ENCODE peak calls at places on chromosomes 13 and 19, in seven cellular contexts. T is tibial artery, Q is lung, B is left lung, U is AG04450, C is ovary, N is left ventricle myocardium inferior. S is an unnamed sample.

GRCh38 chr19:39542198-39542597 is 2.2 kb upstream of the EID2 start:
- DNase-seq in B (no peak), C (no peak), Q (no peak), N (no peak), T (no peak), U (no peak), S (no peak)

GRCh38 chr19:21568816-21569496 is 63.6 kb downstream of the ZNF429 start:
- DNase-seq in Q (peak), U (no peak), C (peak), N (peak), T (peak), B (peak), S (no peak)

GRCh38 chr13:43298799-43299198 is 275.4 kb downstream of the DNAJC15 start:
- DNase-seq in U (no peak), Q (no peak), C (no peak), N (no peak), T (no peak), B (no peak), S (no peak)

GRCh38 chr13:22062478-22063205 is 391.8 kb downstream of the FGF9 start:
- DNase-seq in Q (no peak), T (no peak), U (peak), C (no peak), N (no peak), B (no peak), S (no peak)

GRCh38 chr19:17654993-17655392 is 33.2 kb downstream of the UNC13A start:
- DNase-seq in B (peak), T (no peak), N (no peak), U (no peak), Q (no peak), C (no peak), S (no peak)

GRCh38 chr13:94121686-94122085 is 357.8 kb downstream of the DCT start:
- DNase-seq in N (no peak), C (no peak), U (peak), B (no peak), Q (no peak), T (no peak), S (no peak)

GRCh38 chr13:106036870-106037269 is 498.6 kb downstream of the EFNB2 start:
- DNase-seq in N (no peak), T (no peak), U (no peak), Q (no peak), C (no peak), B (no peak), S (no peak)

GRCh38 chr13:72561791-72562190 is 165.6 kb downstream of the MZT1 start:
- DNase-seq in C (no peak), T (no peak), B (no peak), Q (no peak), N (no peak), U (no peak), S (no peak)

GRCh38 chr13:112690242-112690943 is 555 bp downstream of the ATP11A start:
- DNase-seq in T (peak), U (no peak), B (peak), C (no peak), N (peak), Q (no peak), S (peak)

GRCh38 chr13:66886248-66886647 is 343.9 kb downstream of the PCDH9 start:
- DNase-seq in C (no peak), T (no peak), N (no peak), U (no peak), B (no peak), Q (no peak), S (no peak)

GRCh38 chr19:14577885-14578427 is 4.9 kb upstream of the CLEC17A start:
- DNase-seq in Q (no peak), T (no peak), U (no peak), B (peak), N (no peak), C (no peak), S (peak)

GRCh38 chr13:101545521-101545920 is 93.0 kb downstream of the ITGBL1 start:
- DNase-seq in Q (no peak), C (no peak), B (no peak), N (no peak), U (no peak), T (no peak), S (no peak)

GRCh38 chr19:8615813-8616596 is 5.5 kb upstream of the ADAMTS10 start:
- DNase-seq in B (peak), N (peak), Q (peak), U (no peak), T (peak), C (peak), S (peak)

GRCh38 chr19:6995054-6995453 is 26.2 kb downstream of the MBD3L2B start:
- DNase-seq in U (no peak), Q (no peak), N (no peak), B (no peak), T (no peak), C (no peak), S (no peak)

GRCh38 chr13:30898070-30898469 is 8.0 kb upstream of the MEDAG start:
- DNase-seq in N (no peak), U (no peak), Q (no peak), T (no peak), B (no peak), C (no peak), S (no peak)

GRCh38 chr13:23949200-23949599 is 51.9 kb upstream of the C1QTNF9B start:
- DNase-seq in B (no peak), U (no peak), N (no peak), Q (no peak), C (no peak), T (no peak), S (no peak)

GRCh38 chr19:8361921-8362793 is 1.8 kb upstream of the ANGPTL4 start:
- DNase-seq in U (peak), N (peak), C (peak), Q (peak), B (peak), T (peak), S (no peak)

GRCh38 chr19:10092648-10093294 is 6.7 kb downstream of the SHFL start:
- DNase-seq in T (no peak), U (no peak), N (no peak), B (no peak), Q (no peak), C (no peak), S (no peak)

GRCh38 chr19:18089726-18090125 is 3.0 kb upstream of the IL12RB1 start:
- DNase-seq in N (no peak), B (peak), Q (no peak), C (no peak), U (no peak), T (no peak), S (no peak)

GRCh38 chr19:20928371-20928770 is 5.3 kb downstream of the ZNF85 start:
- DNase-seq in Q (no peak), B (no peak), N (no peak), U (peak), T (no peak), C (no peak), S (no peak)

GRCh38 chr13:46202956-46203355 is 8.8 kb upstream of the LRRC63 start:
- DNase-seq in Q (no peak), C (no peak), B (no peak), N (no peak), T (no peak), U (no peak), S (no peak)

GRCh38 chr19:7333198-7334118 is 15.3 kb upstream of the ARHGEF18 start:
- DNase-seq in Q (no peak), U (no peak), B (no peak), N (peak), C (no peak), T (peak), S (no peak)

GRCh38 chr19:58474291-58474996 is 1.7 kb upstream of the ZNF446 start:
- DNase-seq in Q (no peak), U (peak), T (no peak), B (no peak), N (no peak), C (no peak), S (no peak)

GRCh38 chr19:31957711-31958110 is 387.7 kb upstream of the ZNF507 start:
- DNase-seq in N (no peak), Q (no peak), C (no peak), U (no peak), T (no peak), B (no peak), S (no peak)

GRCh38 chr19:50925734-50926133 is 14.5 kb upstream of the KLK4 start:
- DNase-seq in Q (no peak), N (no peak), C (no peak), T (no peak), U (no peak), B (no peak), S (no peak)

GRCh38 chr19:43464089-43464775 is 1.2 kb downstream of the LYPD3 start:
- DNase-seq in U (no peak), N (peak), Q (peak), C (peak), T (peak), B (peak), S (peak)

GRCh38 chr13:51534075-51534817 is 50.0 kb upstream of the WDFY2 start:
- DNase-seq in U (no peak), N (peak), T (no peak), Q (no peak), B (peak), C (no peak), S (no peak)

GRCh38 chr13:114339779-114340534 is 25.7 kb downstream of the CHAMP1 start:
- DNase-seq in T (no peak), C (no peak), Q (no peak), N (peak), B (no peak), U (no peak), S (no peak)

GRCh38 chr13:72781461-72782439 is at the start of the genes DIS3 and PIBF1:
- DNase-seq in U (peak), C (peak), Q (peak), N (peak), T (peak), B (peak), S (peak)

GRCh38 chr19:18385675-18386542 is at the start of gene GDF15:
- DNase-seq in B (peak), N (peak), Q (peak), T (peak), U (peak), C (peak), S (peak)

GRCh38 chr13:97125051-97125809 is 96.9 kb upstream of the MBNL2 start:
- DNase-seq in T (no peak), U (no peak), B (no peak), N (no peak), C (peak), Q (peak), S (peak)
- TF ChIP-seq CTCF in T (no peak), U (no peak), B (no peak), N (peak), C (no peak), Q (no peak), S (no peak)

GRCh38 chr19:35592226-35592625 is 6.3 kb downstream of the PMIS2 start:
- DNase-seq in N (no peak), B (no peak), Q (no peak), U (peak), C (no peak), T (no peak), S (peak)
- TF ChIP-seq CTCF in N (peak), B (peak), Q (peak), U (peak), C (no peak), T (no peak), S (peak)

DNA sequence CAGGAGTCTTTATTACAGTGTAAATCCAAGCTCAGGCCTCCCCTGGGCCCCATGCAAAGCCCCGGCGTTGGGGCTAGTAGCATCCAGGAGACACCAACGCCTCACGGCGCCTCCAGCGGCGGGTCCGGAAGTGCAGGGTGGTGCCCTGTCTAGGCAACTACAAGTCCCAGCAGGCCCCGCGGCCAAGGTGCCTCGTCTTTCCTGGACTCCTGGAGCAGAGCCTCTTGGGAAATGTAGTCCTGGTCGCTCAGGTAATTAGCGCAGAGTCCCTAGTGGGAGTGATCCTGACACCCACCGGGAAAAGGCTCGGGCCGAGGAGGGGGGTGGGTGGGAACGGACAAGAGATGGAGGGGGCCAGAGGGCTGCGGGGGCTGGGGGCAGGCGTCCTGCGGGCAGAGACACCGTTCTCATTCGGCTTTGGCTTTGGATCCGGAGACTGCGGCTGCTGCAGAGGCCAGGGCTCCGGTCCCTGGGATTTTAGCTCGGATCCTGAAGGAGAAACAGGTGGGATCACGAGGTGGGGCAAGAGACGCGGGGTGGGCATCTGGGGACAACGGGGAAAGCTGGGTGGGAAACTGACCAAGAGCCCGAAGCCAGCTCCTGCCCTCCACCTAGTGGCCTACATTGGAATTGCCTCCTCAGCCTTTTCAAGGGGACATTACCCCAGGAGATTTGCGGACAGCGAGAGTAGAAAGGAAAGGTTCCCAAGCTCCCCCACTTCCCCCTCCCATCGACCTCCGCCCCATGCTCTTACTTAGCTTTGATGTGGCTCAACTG is 11.4 kb downstream of the RTN2 start:
- DNase-seq in U (peak), N (peak), Q (peak), B (peak), T (peak), C (peak), S (peak)
- TF ChIP-seq CTCF in U (peak), N (peak), Q (peak), B (peak), T (peak), C (peak), S (peak)

DNA sequence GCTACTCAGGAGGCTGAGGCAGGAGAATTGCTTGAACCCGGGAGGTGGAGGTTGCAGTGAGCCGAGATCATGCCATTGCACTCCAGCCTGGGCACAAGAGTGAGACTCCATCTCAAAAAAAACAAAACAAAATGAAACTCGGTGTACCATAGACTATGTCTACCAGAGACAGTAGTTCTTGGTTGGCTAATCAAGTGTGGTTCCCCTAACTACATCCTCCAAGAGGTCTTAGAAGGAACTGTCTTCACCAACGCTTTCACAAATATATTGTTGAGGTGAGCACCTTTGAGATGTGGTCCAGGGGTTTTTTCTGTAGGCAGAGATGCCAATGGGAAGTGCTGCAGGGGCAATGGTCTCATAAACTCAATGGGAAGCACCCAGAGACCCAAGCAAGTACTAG is 48.0 kb downstream of the RFC3 start:
- DNase-seq in T (no peak), Q (no peak), U (no peak), C (no peak), B (no peak), N (no peak), S (no peak)
- TF ChIP-seq CTCF in T (no peak), Q (no peak), U (no peak), C (no peak), B (no peak), N (no peak), S (no peak)

DNA sequence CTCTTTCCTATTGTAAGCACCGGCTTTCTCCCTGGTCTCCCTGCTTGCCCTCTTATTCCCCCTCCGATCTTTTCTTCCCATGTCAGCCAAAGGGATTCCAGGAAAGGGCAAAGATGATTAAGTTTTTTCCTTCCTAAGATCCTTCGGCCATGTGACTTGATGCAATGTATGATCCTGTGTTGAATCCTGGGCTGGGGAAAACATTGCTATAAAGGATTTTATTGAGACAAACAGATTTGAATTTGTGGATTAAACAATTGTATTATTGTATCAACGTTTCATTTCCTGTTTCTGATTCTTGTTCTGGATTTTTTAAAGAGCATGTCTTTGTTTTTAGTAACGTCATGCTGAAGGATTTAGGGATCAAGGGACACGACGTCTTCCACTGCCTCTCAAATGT is 16.9 kb upstream of the ZNF541 start:
- DNase-seq in N (no peak), U (no peak), T (no peak), C (no peak), B (no peak), Q (no peak), S (no peak)
- TF ChIP-seq CTCF in N (no peak), U (no peak), T (no peak), C (no peak), B (no peak), Q (no peak), S (no peak)

DNA sequence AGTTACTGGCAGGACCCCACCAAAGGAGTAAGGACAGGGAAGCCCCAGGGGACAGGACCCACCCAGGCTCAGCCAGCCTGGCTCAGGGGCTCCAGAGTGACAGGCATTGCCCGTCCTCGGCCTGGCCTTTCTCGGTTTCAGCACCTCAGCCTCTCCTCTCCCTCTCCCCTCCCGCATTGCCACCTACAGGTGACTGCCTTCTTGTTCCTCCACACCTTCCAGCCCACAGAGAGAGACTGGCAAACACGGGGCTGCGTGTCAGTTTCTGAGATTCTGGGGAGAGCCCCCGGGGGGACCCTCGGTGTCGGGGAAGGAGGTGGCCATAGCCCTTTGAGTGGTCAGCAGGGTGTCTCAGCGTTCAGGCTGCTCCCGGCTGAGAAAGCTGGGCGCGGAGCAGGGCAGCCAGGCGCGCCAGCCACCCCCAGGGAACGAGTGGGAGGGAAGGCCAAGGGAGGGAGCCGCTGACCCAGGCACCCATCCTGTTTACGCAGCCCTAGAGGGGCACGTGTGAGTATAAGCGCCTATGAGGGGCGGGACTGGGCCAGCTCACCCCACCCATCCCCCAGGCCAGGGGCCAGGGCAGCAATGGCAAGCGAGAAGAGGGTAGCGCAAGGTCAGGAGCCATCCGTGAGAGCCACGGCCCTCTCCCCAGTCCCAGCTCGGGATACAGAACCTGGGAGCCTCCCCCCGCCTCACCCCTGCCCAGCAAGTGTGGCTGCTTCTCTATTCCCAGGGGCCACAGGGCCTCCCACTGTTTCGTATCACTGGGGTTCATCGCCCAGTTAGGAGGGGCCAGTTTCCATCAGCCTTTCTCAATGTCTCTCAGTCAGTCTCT is 743 bp upstream of the DMKN start:
- DNase-seq in N (no peak), T (no peak), B (no peak), U (no peak), C (no peak), Q (no peak), S (no peak)
- TF ChIP-seq CTCF in N (no peak), T (no peak), B (no peak), U (no peak), C (no peak), Q (no peak), S (no peak)

GRCh38 chr13:63880705-63881104 is 2465.1 kb upstream of the PCDH20 start:
- DNase-seq in N (no peak), Q (no peak), U (no peak), B (no peak), T (no peak), C (no peak), S (no peak)
- TF ChIP-seq CTCF in N (no peak), Q (no peak), U (no peak), B (no peak), T (no peak), C (no peak), S (no peak)

GRCh38 chr13:74047925-74048324 is 86.3 kb downstream of the KLF12 start:
- DNase-seq in B (no peak), T (no peak), N (no peak), C (no peak), Q (no peak), U (no peak), S (no peak)
- TF ChIP-seq CTCF in B (no peak), T (no peak), N (no peak), C (no peak), Q (no peak), U (no peak), S (no peak)

S was measured in glutamatergic neuron.